ENCODE peak calls at places on chromosome 22, in five cellular contexts. N is esophagus squamous epithelium, F is PC-9, R is small intestine, L is GM23248. C is an unnamed sample.

GRCh38 chr22:43817402-43817801 is 5.3 kb upstream of the EFCAB6 start:
- DNase-seq in N (no peak), R (no peak), L (no peak), F (no peak), C (no peak)

GRCh38 chr22:41479671-41480396 is 10.9 kb downstream of the ACO2 start:
- DNase-seq in R (no peak), L (peak; percentile 78), F (no peak), N (no peak), C (peak; percentile 21)

GRCh38 chr22:43830931-43831560 is 18.9 kb upstream of the EFCAB6 start:
- DNase-seq in F (no peak), L (no peak), N (no peak), R (no peak), C (no peak)

GRCh38 chr22:28112130-28112529 is 193.1 kb upstream of the PITPNB start:
- DNase-seq in N (no peak), R (no peak), F (no peak), L (no peak), C (no peak)

GRCh38 chr22:43273902-43274484 is 69.2 kb downstream of the SCUBE1 start:
- DNase-seq in L (peak; percentile 68), N (no peak), R (peak; percentile 69), F (peak; percentile 55), C (peak; percentile 58)

GRCh38 chr22:44025171-44026065 is 1.3 kb downstream of the PARVB start:
- DNase-seq in L (peak; percentile 16), F (no peak), R (no peak), N (no peak), C (no peak)

GRCh38 chr22:43179911-43180195 is 7.1 kb downstream of the TTLL12 start:
- DNase-seq in N (no peak), R (no peak), L (no peak), F (no peak), C (no peak)

GRCh38 chr22:20606041-20606783 is 98.8 kb downstream of the MED15 start:
- DNase-seq in L (peak; percentile 76), R (peak; percentile 79), N (no peak), F (peak; percentile 79), C (peak; percentile 51)

GRCh38 chr22:22855617-22856308 is 31.9 kb upstream of the IGLL5 start:
- DNase-seq in F (no peak), L (peak; percentile 59), R (peak; percentile 8), N (no peak), C (peak; percentile 70)

GRCh38 chr22:43208703-43209522 is 22.0 kb upstream of the TTLL12 start:
- DNase-seq in R (no peak), F (no peak), L (no peak), N (no peak), C (no peak)

GRCh38 chr22:46862418-46863324 is 100.2 kb downstream of the TBC1D22A start:
- DNase-seq in L (no peak), R (no peak), F (no peak), N (no peak), C (no peak)

GRCh38 chr22:26673485-26673884 is 16.1 kb downstream of the MIAT start:
- DNase-seq in F (no peak), N (no peak), L (peak; percentile 81), R (peak; percentile 42), C (no peak)

GRCh38 chr22:35343664-35344550 is 37.0 kb upstream of the HMOX1 start:
- DNase-seq in L (no peak), N (no peak), R (no peak), F (no peak), C (no peak)

GRCh38 chr22:19497245-19497644 is 17.5 kb downstream of the CDC45 start:
- DNase-seq in L (peak; percentile 93), R (no peak), N (no peak), F (no peak), C (no peak)

GRCh38 chr22:22666307-22667091 is 22.1 kb downstream of the GGTLC2 start:
- DNase-seq in F (peak; percentile 9), R (peak; percentile 47), N (no peak), L (peak; percentile 60), C (peak; percentile 41)

GRCh38 chr22:47286590-47286989 is 524.1 kb downstream of the TBC1D22A start:
- DNase-seq in L (no peak), R (no peak), N (no peak), F (no peak), C (no peak)

GRCh38 chr22:25488244-25489020 is 76.0 kb upstream of the GRK3 start:
- DNase-seq in N (no peak), L (peak; percentile 93), F (peak; percentile 37), R (peak; percentile 58), C (peak; percentile 69)

GRCh38 chr22:46572911-46573780 is 35.7 kb upstream of the CELSR1 start:
- DNase-seq in R (no peak), N (no peak), L (no peak), F (no peak), C (no peak)

GRCh38 chr22:35611200-35611890 is 5.8 kb downstream of the MB start:
- DNase-seq in F (no peak), N (no peak), L (no peak), R (no peak), C (no peak)

GRCh38 chr22:23862103-23862502 is 4.4 kb downstream of the SLC2A11 start:
- DNase-seq in R (peak; percentile 41), F (peak; percentile 35), N (no peak), L (peak; percentile 61), C (no peak)

GRCh38 chr22:35555351-35555915 is 14.8 kb downstream of the RASD2 start:
- DNase-seq in L (peak; percentile 59), R (no peak), F (no peak), N (no peak), C (no peak)

GRCh38 chr22:19745155-19746133 is 15.1 kb upstream of the TBX1 start:
- DNase-seq in N (no peak), R (no peak), F (no peak), L (no peak), C (no peak)

GRCh38 chr22:47420211-47420610 is 657.8 kb downstream of the TBC1D22A start:
- DNase-seq in L (no peak), N (no peak), F (no peak), R (no peak), C (no peak)

GRCh38 chr22:19875531-19876313 is 21.0 kb upstream of the GNB1L start:
- DNase-seq in N (no peak), L (no peak), R (no peak), F (no peak), C (no peak)

GRCh38 chr22:42938976-42939375 is 76.0 kb downstream of the PACSIN2 start:
- DNase-seq in N (no peak), R (no peak), L (peak; percentile 30), F (no peak), C (no peak)

GRCh38 chr22:26576026-26576680 is 13.8 kb downstream of the TPST2 start:
- DNase-seq in L (no peak), F (no peak), R (no peak), N (no peak), C (no peak)

GRCh38 chr22:22786301-22787115 is 101.1 kb upstream of the IGLL5 start:
- DNase-seq in F (no peak), N (no peak), R (peak; percentile 47), L (no peak), C (no peak)

GRCh38 chr22:31228425-31228824 is 16.3 kb downstream of the LIMK2 start:
- DNase-seq in R (no peak), F (no peak), L (no peak), N (no peak), C (no peak)

GRCh38 chr22:31230871-31231621 is 18.9 kb downstream of the LIMK2 start:
- DNase-seq in F (peak; percentile 30), L (peak; percentile 74), N (no peak), R (peak; percentile 80), C (peak; percentile 38)

GRCh38 chr22:31230155-31230870 is 18.2 kb downstream of the LIMK2 start:
- DNase-seq in L (peak; percentile 42), N (no peak), F (no peak), R (peak; percentile 57), C (no peak)

GRCh38 chr22:31227186-31227585 is 15.1 kb downstream of the LIMK2 start:
- DNase-seq in L (no peak), R (peak; percentile 93), N (no peak), F (no peak), C (no peak)

DNA sequence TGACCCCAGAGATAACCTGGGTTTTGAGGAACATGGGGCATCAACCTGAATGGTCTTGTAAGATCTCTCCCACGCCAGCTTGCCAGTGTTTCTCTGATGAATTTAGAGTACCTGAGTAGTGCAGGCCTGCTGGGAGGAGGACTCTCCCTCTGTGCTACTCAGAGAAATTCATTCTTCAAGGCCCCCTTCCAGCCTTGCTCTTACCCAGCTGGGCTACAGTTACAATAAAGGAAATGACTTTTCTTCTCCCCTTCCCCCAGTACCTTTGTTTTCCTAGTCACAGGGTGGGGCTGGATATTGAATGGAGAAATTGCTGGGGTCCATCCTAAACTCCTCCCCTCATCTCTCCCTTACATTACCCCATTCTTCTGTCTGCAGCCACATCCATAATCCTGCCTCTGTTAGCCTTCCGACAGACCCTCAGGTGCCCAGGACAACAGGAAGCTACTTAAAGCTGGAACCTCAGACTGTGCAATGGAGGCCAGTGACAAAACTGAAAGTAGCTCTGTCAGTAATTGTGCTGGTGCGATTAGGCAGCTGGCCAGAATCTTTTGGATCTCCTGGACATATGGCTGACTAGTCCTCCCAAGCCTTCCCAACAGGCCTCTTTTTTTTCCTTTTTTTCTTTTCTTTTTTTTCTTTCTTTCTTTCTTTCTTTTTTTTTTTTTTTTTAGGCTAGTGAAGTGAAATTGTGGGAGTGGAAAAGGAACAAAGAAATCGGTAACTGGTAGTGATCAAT is 17.5 kb downstream of the LIMK2 start:
- DNase-seq in R (peak; percentile 89), F (no peak), N (no peak), L (peak; percentile 51), C (no peak)
- H3K27ac ChIP-seq in R (peak overlapping the region; percentile 85), F (no peak overlapping the region), N (peak overlapping the region; percentile 74), L (no peak overlapping the region), C (no peak overlapping the region)

GRCh38 chr22:29580200-29580810 is 608 bp downstream of the NIPSNAP1 start:
- DNase-seq in L (no peak), N (no peak), F (no peak), R (peak; percentile 67), C (no peak)

GRCh38 chr22:29584975-29585374 is 4.1 kb upstream of the NIPSNAP1 start:
- DNase-seq in R (no peak), N (no peak), L (no peak), F (no peak), C (no peak)

GRCh38 chr22:29578462-29578861 is 2.5 kb downstream of the NIPSNAP1 start:
- DNase-seq in F (no peak), L (no peak), R (no peak), N (no peak), C (no peak)

DNA sequence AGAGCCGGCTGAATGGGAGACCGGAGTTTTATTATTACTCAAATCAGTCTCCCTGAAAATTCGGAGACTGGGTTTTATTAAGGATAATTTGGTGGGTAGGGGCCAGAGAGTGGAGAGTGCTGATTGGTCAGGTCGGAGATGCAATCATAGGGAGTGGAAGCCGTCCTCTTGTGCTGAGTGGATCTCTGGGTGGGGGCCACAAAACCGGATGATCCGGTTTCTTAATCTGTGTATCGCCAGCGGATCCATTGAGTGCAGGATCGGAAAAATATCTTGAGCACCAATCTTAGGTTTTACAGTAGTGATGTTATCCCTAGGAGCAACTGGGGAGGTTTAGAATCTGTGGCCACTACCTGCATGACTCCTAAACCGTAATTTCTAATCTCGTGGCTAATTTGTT is 886 bp upstream of the NIPSNAP1 start:
- DNase-seq in F (peak; percentile 64), N (no peak), L (no peak), R (peak; percentile 65), C (no peak)
- H3K27ac ChIP-seq in F (peak overlapping the region; percentile 69), N (peak overlapping the region; percentile 72), L (no peak overlapping the region), R (no peak overlapping the region), C (no peak overlapping the region)

GRCh38 chr22:45162531-45162930 is 1.2 kb upstream of the NUP50 start:
- DNase-seq in N (no peak), F (peak; percentile 31), L (no peak), R (no peak), C (peak; percentile 36)
- H3K27ac ChIP-seq in N (peak overlapping the region; percentile 98), F (peak overlapping the region; percentile 84), L (peak overlapping the region; percentile 73), R (no peak overlapping the region), C (peak overlapping the region; percentile 85)

GRCh38 chr22:49938565-49939136 is 20.2 kb downstream of the CRELD2 start:
- DNase-seq in F (no peak), L (no peak), N (no peak), R (no peak), C (no peak)
- H3K27ac ChIP-seq in F (no peak overlapping the region), L (no peak overlapping the region), N (peak overlapping the region; percentile 93), R (no peak overlapping the region), C (no peak overlapping the region)

C was measured in SJSA1.